ENCODE peak calls at places on chromosomes 5 and 9, in seven cellular contexts. N is stimulated activated CD4-positive, alpha-beta T cell treated with anti-CD3 and anti-CD28 coated beads, Interleukin-4, amount 100 ng/mL, for 1 hour; Q is CD8-positive, alpha-beta memory T cell; K is T1000; J is activated CD4-positive, alpha-beta memory T cell treated with anti-CD3 and anti-CD28 coated beads, Interleukin-2, amount 10 ng/mL, durations not matched to agents 7 days and 5 days; L is NCI-H748 treated with DMSO at 0.1 percent for 48 hours; A is LNCaP clone FGC. D is an unnamed sample.
A peak's percentile ranks its signal among the peaks of the same experiment; 100 is the strongest.

GRCh38 chr5:156835905-156836304 is 14.2 kb upstream of the PPP1R2B start:
- DNase-seq in N (no peak), Q (no peak), K (no peak), J (peak; percentile 18), L (no peak), A (no peak), D (no peak)

GRCh38 chr9:35951736-35952135 is 6.2 kb downstream of the OR2S2 start:
- DNase-seq in N (no peak), Q (no peak), K (no peak), J (no peak), L (no peak), A (no peak), D (peak; percentile 54)

GRCh38 chr5:107516452-107517184 is 154.1 kb downstream of the EFNA5 start:
- DNase-seq in N (no peak), Q (no peak), K (no peak), J (no peak), L (no peak), A (no peak), D (peak; percentile 36)

GRCh38 chr9:115132648-115133047 is 14.7 kb upstream of the TNC start:
- DNase-seq in N (no peak), Q (no peak), K (peak; percentile 40), J (no peak), L (no peak), A (no peak), D (no peak)

GRCh38 chr5:18088020-18088579 is 453.8 kb downstream of the TAF11L14 start:
- DNase-seq in N (no peak), Q (no peak), K (no peak), J (no peak), L (no peak), A (peak; percentile 10), D (no peak)

GRCh38 chr5:9370256-9370655 is 175.6 kb downstream of the SEMA5A start:
- DNase-seq in N (no peak), Q (no peak), K (no peak), J (no peak), L (no peak), A (no peak), D (no peak)

GRCh38 chr9:107999890-108000289 is 510.3 kb upstream of the KLF4 start:
- DNase-seq in N (no peak), Q (no peak), K (no peak), J (no peak), L (no peak), A (no peak), D (no peak)

GRCh38 chr5:179112469-179113142 is 52.4 kb downstream of the ZNF354C start:
- DNase-seq in N (no peak), Q (no peak), K (no peak), J (no peak), L (no peak), A (no peak), D (no peak)

GRCh38 chr5:141838326-141839014 is 39.7 kb downstream of the PCDH1 start:
- DNase-seq in N (no peak), Q (no peak), K (no peak), J (no peak), L (no peak), A (no peak), D (no peak)

GRCh38 chr5:39941436-39941835 is 516.7 kb upstream of the DAB2 start:
- DNase-seq in N (no peak), Q (no peak), K (no peak), J (no peak), L (no peak), A (no peak), D (no peak)

GRCh38 chr5:140785905-140786686 is at the start of gene PCDHA1:
- DNase-seq in N (no peak), Q (no peak), K (no peak), J (no peak), L (peak; percentile 66), A (no peak), D (no peak)

GRCh38 chr9:136244116-136244775 is 1.4 kb downstream of the QSOX2 start:
- DNase-seq in N (peak; percentile 60), Q (no peak), K (no peak), J (peak; percentile 57), L (no peak), A (no peak), D (no peak)

GRCh38 chr5:179317411-179318192 is 27.7 kb downstream of the ADAMTS2 start:
- DNase-seq in N (no peak), Q (no peak), K (no peak), J (no peak), L (no peak), A (no peak), D (no peak)

GRCh38 chr9:18543406-18543965 is 69.5 kb downstream of the ADAMTSL1 start:
- DNase-seq in N (no peak), Q (no peak), K (no peak), J (no peak), L (no peak), A (no peak), D (peak; percentile 50)

GRCh38 chr5:173932695-173933139 is 44.6 kb downstream of the CPEB4 start:
- DNase-seq in N (no peak), Q (no peak), K (no peak), J (no peak), L (no peak), A (no peak), D (no peak)

GRCh38 chr5:93512799-93513198 is 68.2 kb downstream of the NR2F1-AS1 start:
- DNase-seq in N (no peak), Q (no peak), K (no peak), J (no peak), L (no peak), A (no peak), D (peak; percentile 79)

GRCh38 chr9:93093449-93094293 is 2.3 kb upstream of the CARD19 start:
- DNase-seq in N (no peak), Q (no peak), K (no peak), J (peak; percentile 36), L (no peak), A (no peak), D (no peak)

GRCh38 chr5:96572864-96573512 is 89.2 kb upstream of the CAST start:
- DNase-seq in N (no peak), Q (no peak), K (peak; percentile 13), J (no peak), L (no peak), A (no peak), D (peak; percentile 98)

GRCh38 chr5:136636001-136636400 is 270.7 kb upstream of the TRPC7 start:
- DNase-seq in N (no peak), Q (no peak), K (no peak), J (no peak), L (no peak), A (no peak), D (no peak)

GRCh38 chr9:18611946-18612345 is 138.0 kb downstream of the ADAMTSL1 start:
- DNase-seq in N (no peak), Q (no peak), K (no peak), J (no peak), L (peak; percentile 10), A (no peak), D (no peak)

GRCh38 chr9:104858271-104858670 is 69.7 kb downstream of the ABCA1 start:
- DNase-seq in N (no peak), Q (no peak), K (no peak), J (no peak), L (no peak), A (no peak), D (no peak)

GRCh38 chr5:150567031-150567680 is 59.2 kb downstream of the NDST1 start:
- DNase-seq in N (no peak), Q (no peak), K (no peak), J (no peak), L (no peak), A (no peak), D (peak; percentile 55)

GRCh38 chr5:1786621-1787471 is 12.8 kb downstream of the MRPL36 start:
- DNase-seq in N (no peak), Q (no peak), K (no peak), J (no peak), L (no peak), A (no peak), D (no peak)